ENCODE peak calls at places on chromosomes 5 and 9, in five cellular contexts. V is NCI-H524 treated with DMSO at 0.1 percent for 48 hours, P is H4, I is AG08396, O is upper lobe of right lung. C is an unnamed sample.

GRCh38 chr9:19154135-19154612 is 26.9 kb upstream of the PLIN2 start:
- DNase-seq in O (no peak), I (peak), V (no peak), P (peak), C (no peak)

GRCh38 chr9:113931140-113931539 is 55.0 kb downstream of the ZNF618 start:
- DNase-seq in O (no peak), I (no peak), V (peak), P (no peak), C (no peak)

GRCh38 chr9:100216178-100216787 is 117.2 kb downstream of the INVS start:
- DNase-seq in I (peak), O (no peak), V (no peak), P (peak), C (peak)

GRCh38 chr9:137311971-137312851 is 10.1 kb upstream of the NRARP start:
- DNase-seq in O (peak), V (no peak), I (peak), P (no peak), C (no peak)

GRCh38 chr9:98870782-98871455 is 63.4 kb downstream of the GALNT12 start:
- DNase-seq in P (no peak), O (no peak), I (no peak), V (no peak), C (no peak)

GRCh38 chr5:36252722-36253340 is 11.1 kb upstream of the NADK2 start:
- DNase-seq in O (no peak), V (no peak), I (no peak), P (no peak), C (no peak)

GRCh38 chr5:88979244-88979643 is 96.3 kb upstream of the MEF2C start:
- DNase-seq in V (no peak), O (no peak), I (no peak), P (no peak), C (no peak)

GRCh38 chr9:87270241-87271234 is 227.1 kb upstream of the DAPK1 start:
- DNase-seq in I (no peak), V (no peak), O (no peak), P (peak), C (no peak)

GRCh38 chr9:93343663-93344062 is 107.8 kb upstream of the FAM120A start:
- DNase-seq in O (no peak), V (no peak), I (no peak), P (no peak), C (no peak)

GRCh38 chr5:54291498-54291897 is 18.9 kb downstream of the ARL15 start:
- DNase-seq in P (no peak), V (no peak), I (no peak), O (no peak), C (no peak)

C was measured in CD4-positive, alpha-beta T cell.